ENCODE peak calls at places on chromosomes 2 and 18, in ten cellular contexts. One of them, this sample, is unnamed.

GRCh38 chr2:140542627-140543026 is 1588.2 kb downstream of the LRP1B start:
- DNase-seq in breast epithelium: no peak
- DNase-seq in GM12878: no peak
- DNase-seq in vagina: no peak
- DNase-seq in spleen: no peak
- DNase-seq in HCT116: no peak
- DNase-seq in IMR-90: no peak
- DNase-seq in suprapubic skin: no peak
- DNase-seq in ovary: no peak
- DNase-seq in sigmoid colon: no peak
- DNase-seq in this sample: no peak

GRCh38 chr2:26191316-26192159 is 18.6 kb downstream of the GAREM2 start:
- DNase-seq in breast epithelium: no peak
- DNase-seq in GM12878: no peak
- DNase-seq in vagina: no peak
- DNase-seq in spleen: no peak
- DNase-seq in HCT116: no peak
- DNase-seq in IMR-90: no peak
- DNase-seq in suprapubic skin: no peak
- DNase-seq in ovary: no peak
- DNase-seq in sigmoid colon: peak; percentile 62
- DNase-seq in this sample: no peak

GRCh38 chr2:15042824-15043223 is 410.3 kb downstream of the LRATD1 start:
- DNase-seq in breast epithelium: no peak
- DNase-seq in GM12878: no peak
- DNase-seq in vagina: no peak
- DNase-seq in spleen: no peak
- DNase-seq in HCT116: no peak
- DNase-seq in IMR-90: peak; percentile 98
- DNase-seq in suprapubic skin: no peak
- DNase-seq in ovary: no peak
- DNase-seq in sigmoid colon: peak; percentile 93
- DNase-seq in this sample: no peak

GRCh38 chr2:225002656-225003045 is 39.6 kb downstream of the DOCK10 start:
- DNase-seq in breast epithelium: no peak
- DNase-seq in GM12878: peak; percentile 63
- DNase-seq in vagina: no peak
- DNase-seq in spleen: peak; percentile 75
- DNase-seq in HCT116: no peak
- DNase-seq in IMR-90: no peak
- DNase-seq in suprapubic skin: no peak
- DNase-seq in ovary: no peak
- DNase-seq in sigmoid colon: no peak
- DNase-seq in this sample: no peak

GRCh38 chr2:106745468-106745867 is 140.5 kb downstream of the ST6GAL2 start:
- DNase-seq in breast epithelium: no peak
- DNase-seq in GM12878: no peak
- DNase-seq in vagina: no peak
- DNase-seq in spleen: no peak
- DNase-seq in HCT116: no peak
- DNase-seq in IMR-90: no peak
- DNase-seq in suprapubic skin: no peak
- DNase-seq in ovary: no peak
- DNase-seq in sigmoid colon: peak; percentile 63
- DNase-seq in this sample: no peak

GRCh38 chr2:199606193-199606780 is 148.5 kb upstream of the SATB2 start:
- DNase-seq in breast epithelium: no peak
- DNase-seq in GM12878: no peak
- DNase-seq in vagina: no peak
- DNase-seq in spleen: no peak
- DNase-seq in HCT116: no peak
- DNase-seq in IMR-90: no peak
- DNase-seq in suprapubic skin: no peak
- DNase-seq in ovary: no peak
- DNase-seq in sigmoid colon: no peak
- DNase-seq in this sample: no peak

GRCh38 chr2:88575051-88575450 is 52.2 kb downstream of the EIF2AK3 start:
- DNase-seq in breast epithelium: no peak
- DNase-seq in GM12878: no peak
- DNase-seq in vagina: no peak
- DNase-seq in spleen: no peak
- DNase-seq in HCT116: no peak
- DNase-seq in IMR-90: peak; percentile 51
- DNase-seq in suprapubic skin: no peak
- DNase-seq in ovary: no peak
- DNase-seq in sigmoid colon: no peak
- DNase-seq in this sample: no peak

GRCh38 chr2:220779918-220780317 is 792.2 kb downstream of the EPHA4 start:
- DNase-seq in breast epithelium: no peak
- DNase-seq in GM12878: no peak
- DNase-seq in vagina: no peak
- DNase-seq in spleen: no peak
- DNase-seq in HCT116: no peak
- DNase-seq in IMR-90: peak; percentile 92
- DNase-seq in suprapubic skin: no peak
- DNase-seq in ovary: no peak
- DNase-seq in sigmoid colon: no peak
- DNase-seq in this sample: no peak

GRCh38 chr2:239724194-239724849 is 300.8 kb downstream of the NDUFA10 start:
- DNase-seq in breast epithelium: peak; percentile 49
- DNase-seq in GM12878: no peak
- DNase-seq in vagina: no peak
- DNase-seq in spleen: peak; percentile 50
- DNase-seq in HCT116: no peak
- DNase-seq in IMR-90: no peak
- DNase-seq in suprapubic skin: peak; percentile 35
- DNase-seq in ovary: no peak
- DNase-seq in sigmoid colon: peak; percentile 39
- DNase-seq in this sample: peak; percentile 5

GRCh38 chr2:20496069-20496468 is 49.2 kb downstream of the RHOB start:
- DNase-seq in breast epithelium: peak; percentile 85
- DNase-seq in GM12878: no peak
- DNase-seq in vagina: no peak
- DNase-seq in spleen: no peak
- DNase-seq in HCT116: peak; percentile 59
- DNase-seq in IMR-90: peak; percentile 68
- DNase-seq in suprapubic skin: no peak
- DNase-seq in ovary: no peak
- DNase-seq in sigmoid colon: peak; percentile 66
- DNase-seq in this sample: peak; percentile 74

GRCh38 chr2:42424033-42424432 is 63.0 kb upstream of the COX7A2L start:
- DNase-seq in breast epithelium: no peak
- DNase-seq in GM12878: no peak
- DNase-seq in vagina: no peak
- DNase-seq in spleen: no peak
- DNase-seq in HCT116: no peak
- DNase-seq in IMR-90: peak; percentile 78
- DNase-seq in suprapubic skin: no peak
- DNase-seq in ovary: no peak
- DNase-seq in sigmoid colon: no peak
- DNase-seq in this sample: no peak

GRCh38 chr2:214774108-214774507 is 35.4 kb downstream of the BARD1 start:
- DNase-seq in breast epithelium: no peak
- DNase-seq in GM12878: no peak
- DNase-seq in vagina: no peak
- DNase-seq in spleen: no peak
- DNase-seq in HCT116: no peak
- DNase-seq in IMR-90: peak; percentile 86
- DNase-seq in suprapubic skin: no peak
- DNase-seq in ovary: no peak
- DNase-seq in sigmoid colon: no peak
- DNase-seq in this sample: no peak

GRCh38 chr2:238320246-238320647 is at the start of gene TRAF3IP1:
- DNase-seq in breast epithelium: peak; percentile 95
- DNase-seq in GM12878: peak; percentile 20
- DNase-seq in vagina: peak; percentile 90
- DNase-seq in spleen: peak; percentile 96
- DNase-seq in HCT116: peak; percentile 77
- DNase-seq in IMR-90: peak; percentile 89
- DNase-seq in suprapubic skin: peak; percentile 96
- DNase-seq in ovary: peak; percentile 95
- DNase-seq in sigmoid colon: peak; percentile 97
- DNase-seq in this sample: peak; percentile 97
- TF ChIP-seq POLR2A in breast epithelium: no peak
- TF ChIP-seq POLR2A in GM12878: no peak
- TF ChIP-seq POLR2A in vagina: no peak
- TF ChIP-seq POLR2A in spleen: no peak
- TF ChIP-seq POLR2A in HCT116: no peak
- TF ChIP-seq POLR2A in IMR-90: no peak
- TF ChIP-seq POLR2A in suprapubic skin: no peak
- TF ChIP-seq POLR2A in ovary: no peak
- TF ChIP-seq POLR2A in sigmoid colon: no peak
- TF ChIP-seq POLR2A in this sample: peak; percentile 42

DNA sequence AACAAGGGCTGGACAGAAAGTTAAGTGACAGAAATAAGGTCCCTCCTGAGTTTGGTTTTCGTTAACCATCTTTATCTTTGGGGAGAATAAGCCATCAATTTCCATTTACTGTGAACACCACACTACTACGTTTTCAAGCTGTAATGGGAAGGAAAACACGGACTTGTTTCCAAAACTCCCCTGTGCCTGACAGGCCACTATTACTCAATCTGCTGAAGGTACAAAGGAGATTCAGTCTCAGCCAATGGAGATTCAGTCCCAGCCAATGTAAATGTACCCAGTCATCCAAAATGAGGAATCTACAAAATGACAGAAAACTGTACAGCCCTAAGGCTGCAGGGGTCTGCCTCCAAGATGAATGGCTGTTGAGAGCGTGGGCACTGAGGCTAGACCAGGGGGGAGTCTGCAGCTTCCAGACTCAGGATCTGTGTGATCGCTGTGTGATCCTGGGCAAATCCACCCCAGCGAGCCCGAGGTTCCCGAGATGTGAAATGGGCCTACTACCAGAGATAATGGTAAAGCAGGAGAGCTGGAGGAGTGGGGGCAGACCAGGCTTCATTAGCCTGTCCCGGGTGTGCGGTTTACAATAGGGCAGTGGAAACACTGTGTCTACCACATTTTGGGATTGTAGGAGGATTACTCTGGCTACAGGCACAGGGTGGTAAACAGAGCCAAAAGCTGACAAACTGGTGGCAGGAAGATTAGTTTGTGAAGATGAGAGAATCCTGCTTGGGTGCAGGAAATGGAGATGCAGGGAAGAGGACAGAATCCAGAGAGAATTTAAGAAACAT is 284.8 kb downstream of the STK39 start:
- DNase-seq in breast epithelium: no peak
- DNase-seq in GM12878: no peak
- DNase-seq in vagina: no peak
- DNase-seq in spleen: no peak
- DNase-seq in HCT116: no peak
- DNase-seq in IMR-90: no peak
- DNase-seq in suprapubic skin: no peak
- DNase-seq in ovary: no peak
- DNase-seq in sigmoid colon: no peak
- DNase-seq in this sample: no peak
- H3K36me3 ChIP-seq in breast epithelium: no peaks in the 10 kb centered on the region
- H3K36me3 ChIP-seq in GM12878: no peaks in the 10 kb centered on the region
- H3K36me3 ChIP-seq in vagina: peaks cover 8% of the 10 kb centered on the region
- H3K36me3 ChIP-seq in spleen: no peaks in the 10 kb centered on the region
- H3K36me3 ChIP-seq in HCT116: no peaks in the 10 kb centered on the region
- H3K36me3 ChIP-seq in IMR-90: peaks cover 5% of the 10 kb centered on the region
- H3K36me3 ChIP-seq in suprapubic skin: peaks cover 3% of the 10 kb centered on the region
- H3K36me3 ChIP-seq in ovary: no peaks in the 10 kb centered on the region
- H3K36me3 ChIP-seq in sigmoid colon: no peaks in the 10 kb centered on the region
- H3K36me3 ChIP-seq in this sample: no peaks in the 10 kb centered on the region

DNA sequence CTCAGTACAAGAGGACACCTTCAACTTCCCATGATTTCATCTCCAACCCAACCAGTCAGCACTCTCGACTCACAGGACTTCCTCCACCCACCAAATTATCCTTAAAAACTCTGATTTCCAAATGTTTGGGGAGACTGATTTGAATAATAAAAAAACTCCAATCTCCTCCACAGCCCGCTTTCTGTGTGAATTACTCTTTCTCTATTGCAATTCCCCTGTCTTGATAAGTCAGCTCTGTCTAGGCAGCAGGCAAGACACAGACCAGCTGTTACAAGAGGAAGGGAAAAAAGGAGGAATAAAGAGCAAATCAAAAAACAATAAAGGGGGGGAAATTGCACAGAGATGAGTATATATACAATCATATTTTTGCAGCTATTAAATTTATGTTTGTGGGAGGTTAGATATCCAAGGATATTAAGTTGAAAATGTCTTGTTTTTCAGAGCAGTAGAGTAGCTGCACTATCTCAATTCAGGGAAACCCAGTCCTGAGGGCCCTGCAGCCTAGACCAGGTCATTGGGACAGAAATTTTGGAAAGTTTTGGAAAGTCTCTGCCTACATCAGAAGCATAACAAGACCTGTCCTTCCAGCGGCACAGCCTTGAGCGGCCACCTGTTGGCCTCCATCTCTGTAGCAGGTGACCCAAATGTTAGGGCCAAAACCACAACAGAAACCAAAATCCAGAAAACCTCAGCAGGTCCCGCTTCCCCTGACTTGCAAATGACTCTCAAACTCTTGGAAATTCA is 32.8 kb upstream of the SIGLEC15 start:
- DNase-seq in breast epithelium: no peak
- DNase-seq in GM12878: no peak
- DNase-seq in vagina: no peak
- DNase-seq in spleen: no peak
- DNase-seq in HCT116: no peak
- DNase-seq in IMR-90: peak; percentile 49
- DNase-seq in suprapubic skin: no peak
- DNase-seq in ovary: no peak
- DNase-seq in sigmoid colon: no peak
- DNase-seq in this sample: no peak
- H3K27ac ChIP-seq in breast epithelium: peak overlapping the region; percentile 77
- H3K27ac ChIP-seq in GM12878: no peak overlapping the region
- H3K27ac ChIP-seq in vagina: no peak overlapping the region
- H3K27ac ChIP-seq in spleen: no peak overlapping the region
- H3K27ac ChIP-seq in HCT116: no peak overlapping the region
- H3K27ac ChIP-seq in IMR-90: peak overlapping the region; percentile 85
- H3K27ac ChIP-seq in suprapubic skin: no peak overlapping the region
- H3K27ac ChIP-seq in ovary: no peak overlapping the region
- H3K27ac ChIP-seq in sigmoid colon: no peak overlapping the region
- H3K27ac ChIP-seq in this sample: peak overlapping the region; percentile 34

GRCh38 chr18:8643479-8643878 is 34.2 kb downstream of the RAB12 start:
- DNase-seq in breast epithelium: no peak
- DNase-seq in GM12878: no peak
- DNase-seq in vagina: no peak
- DNase-seq in spleen: no peak
- DNase-seq in HCT116: no peak
- DNase-seq in IMR-90: no peak
- DNase-seq in suprapubic skin: no peak
- DNase-seq in ovary: no peak
- DNase-seq in sigmoid colon: no peak
- DNase-seq in this sample: no peak

GRCh38 chr18:8635087-8635486 is 25.9 kb downstream of the RAB12 start:
- DNase-seq in breast epithelium: no peak
- DNase-seq in GM12878: no peak
- DNase-seq in vagina: no peak
- DNase-seq in spleen: no peak
- DNase-seq in HCT116: no peak
- DNase-seq in IMR-90: peak; percentile 56
- DNase-seq in suprapubic skin: no peak
- DNase-seq in ovary: no peak
- DNase-seq in sigmoid colon: no peak
- DNase-seq in this sample: no peak

GRCh38 chr18:8634508-8634907 is 25.3 kb downstream of the RAB12 start:
- DNase-seq in breast epithelium: no peak
- DNase-seq in GM12878: no peak
- DNase-seq in vagina: no peak
- DNase-seq in spleen: no peak
- DNase-seq in HCT116: no peak
- DNase-seq in IMR-90: no peak
- DNase-seq in suprapubic skin: no peak
- DNase-seq in ovary: no peak
- DNase-seq in sigmoid colon: no peak
- DNase-seq in this sample: no peak

GRCh38 chr18:8639762-8640161 is 30.5 kb downstream of the RAB12 start:
- DNase-seq in breast epithelium: no peak
- DNase-seq in GM12878: no peak
- DNase-seq in vagina: no peak
- DNase-seq in spleen: no peak
- DNase-seq in HCT116: no peak
- DNase-seq in IMR-90: no peak
- DNase-seq in suprapubic skin: no peak
- DNase-seq in ovary: no peak
- DNase-seq in sigmoid colon: no peak
- DNase-seq in this sample: no peak
- TF ChIP-seq POLR2A in breast epithelium: no peak
- TF ChIP-seq POLR2A in GM12878: no peak
- TF ChIP-seq POLR2A in vagina: no peak
- TF ChIP-seq POLR2A in spleen: no peak
- TF ChIP-seq POLR2A in HCT116: no peak
- TF ChIP-seq POLR2A in IMR-90: no peak
- TF ChIP-seq POLR2A in suprapubic skin: no peak
- TF ChIP-seq POLR2A in ovary: no peak
- TF ChIP-seq POLR2A in sigmoid colon: no peak
- TF ChIP-seq POLR2A in this sample: no peak